ENCODE peak calls at places on chromosome 3, in six cellular contexts. B is neural progenitor cell, P is GM12864, A is cardiac muscle cell, Z is coronary artery, K is right atrium auricular region. W is an unnamed sample.

GRCh38 chr3:159560214-159561004 is 428.2 kb upstream of the IL12A start:
- DNase-seq in B (peak; percentile 49), P (no peak), A (no peak), Z (no peak), K (no peak), W (no peak)

GRCh38 chr3:13207578-13207922 is 134.3 kb upstream of the IQSEC1 start:
- DNase-seq in B (no peak), P (no peak), A (no peak), Z (no peak), K (no peak), W (no peak)

GRCh38 chr3:67605377-67605776 is 49.0 kb downstream of the SUCLG2 start:
- DNase-seq in B (no peak), P (no peak), A (peak; percentile 74), Z (no peak), K (no peak), W (peak; percentile 57)

GRCh38 chr3:150922611-150923010 is 17.4 kb upstream of the MINDY4B start:
- DNase-seq in B (peak; percentile 49), P (no peak), A (peak; percentile 22), Z (no peak), K (no peak), W (no peak)

GRCh38 chr3:196757876-196758739 is 18.5 kb downstream of the PAK2 start:
- DNase-seq in B (no peak), P (no peak), A (peak; percentile 71), Z (no peak), K (no peak), W (no peak)

GRCh38 chr3:64108281-64108680 is 85.0 kb upstream of the PSMD6 start:
- DNase-seq in B (no peak), P (no peak), A (no peak), Z (no peak), K (no peak), W (no peak)

GRCh38 chr3:13550257-13550693 is 1.4 kb downstream of the FBLN2 start:
- DNase-seq in B (no peak), P (no peak), A (no peak), Z (no peak), K (no peak), W (no peak)

GRCh38 chr3:117499189-117499870 is 789.8 kb downstream of the TUSC7 start:
- DNase-seq in B (no peak), P (no peak), A (no peak), Z (no peak), K (no peak), W (no peak)

GRCh38 chr3:10480871-10481378 is 24.5 kb downstream of the ATP2B2 start:
- DNase-seq in B (no peak), P (no peak), A (no peak), Z (no peak), K (no peak), W (no peak)

GRCh38 chr3:58471025-58471887 is 20.6 kb upstream of the KCTD6 start:
- DNase-seq in B (peak; percentile 31), P (no peak), A (peak; percentile 93), Z (no peak), K (no peak), W (peak; percentile 74)

GRCh38 chr3:16448691-16449090 is 64.8 kb downstream of the RFTN1 start:
- DNase-seq in B (no peak), P (no peak), A (peak; percentile 89), Z (peak; percentile 83), K (peak; percentile 87), W (peak; percentile 88)

GRCh38 chr3:175605851-175606250 is 746.7 kb downstream of the NAALADL2 start:
- DNase-seq in B (peak; percentile 71), P (no peak), A (peak; percentile 10), Z (no peak), K (no peak), W (no peak)

GRCh38 chr3:178492496-178492895 is 43.7 kb upstream of the KCNMB2 start:
- DNase-seq in B (no peak), P (no peak), A (no peak), Z (no peak), K (no peak), W (no peak)

GRCh38 chr3:16370872-16371740 is 106.1 kb downstream of the OXNAD1 start:
- DNase-seq in B (no peak), P (no peak), A (no peak), Z (no peak), K (no peak), W (no peak)

GRCh38 chr3:197533396-197534347 is 22.1 kb downstream of the BDH1 start:
- DNase-seq in B (no peak), P (no peak), A (peak; percentile 22), Z (no peak), K (no peak), W (peak; percentile 57)

GRCh38 chr3:140276698-140277097 is 341.7 kb downstream of the CLSTN2 start:
- DNase-seq in B (peak; percentile 60), P (peak; percentile 1), A (peak; percentile 35), Z (no peak), K (no peak), W (no peak)

GRCh38 chr3:78116874-78117273 is 1077.0 kb downstream of the ROBO2 start:
- DNase-seq in B (no peak), P (no peak), A (peak; percentile 32), Z (no peak), K (no peak), W (peak; percentile 44)

GRCh38 chr3:24288538-24289236 is 206.0 kb downstream of the THRB start:
- DNase-seq in B (no peak), P (no peak), A (peak; percentile 60), Z (no peak), K (no peak), W (no peak)

GRCh38 chr3:50525987-50526386 is 22.6 kb upstream of the CACNA2D2 start:
- DNase-seq in B (peak; percentile 87), P (no peak), A (peak; percentile 57), Z (no peak), K (no peak), W (no peak)

GRCh38 chr3:60323651-60324050 is 927.6 kb downstream of the FHIT start:
- DNase-seq in B (peak; percentile 32), P (no peak), A (no peak), Z (no peak), K (no peak), W (no peak)

GRCh38 chr3:60322334-60322856 is 928.9 kb downstream of the FHIT start:
- DNase-seq in B (no peak), P (no peak), A (no peak), Z (no peak), K (no peak), W (no peak)

GRCh38 chr3:60319179-60319858 is 931.9 kb downstream of the FHIT start:
- DNase-seq in B (no peak), P (no peak), A (no peak), Z (no peak), K (no peak), W (no peak)

GRCh38 chr3:60325610-60326181 is 925.6 kb downstream of the FHIT start:
- DNase-seq in B (no peak), P (no peak), A (peak; percentile 52), Z (no peak), K (no peak), W (no peak)

DNA sequence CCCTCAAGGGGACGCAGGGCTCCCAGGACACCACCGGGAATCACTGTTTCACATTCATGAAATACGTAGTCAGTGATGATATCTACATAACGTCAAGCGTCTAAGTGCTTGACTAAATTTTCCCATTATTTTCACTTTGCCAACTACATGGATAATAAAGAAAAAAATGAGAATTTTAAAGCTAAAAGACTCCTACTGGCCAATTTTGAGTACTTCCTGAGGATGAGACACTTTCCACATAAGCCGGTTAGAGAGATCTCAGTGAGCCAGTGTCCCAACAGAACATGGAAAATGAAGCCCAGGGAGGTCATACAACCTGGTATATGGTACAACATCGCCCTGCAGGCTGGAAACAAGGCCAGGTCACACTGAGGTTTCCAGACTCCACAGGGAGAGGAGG is 928.1 kb downstream of the FHIT start:
- DNase-seq in B (no peak), P (no peak), A (no peak), Z (no peak), K (no peak), W (no peak)
- TF ChIP-seq CTCF in B (no peak), P (no peak), A (no peak), Z (no peak), K (no peak), W (no peak)

DNA sequence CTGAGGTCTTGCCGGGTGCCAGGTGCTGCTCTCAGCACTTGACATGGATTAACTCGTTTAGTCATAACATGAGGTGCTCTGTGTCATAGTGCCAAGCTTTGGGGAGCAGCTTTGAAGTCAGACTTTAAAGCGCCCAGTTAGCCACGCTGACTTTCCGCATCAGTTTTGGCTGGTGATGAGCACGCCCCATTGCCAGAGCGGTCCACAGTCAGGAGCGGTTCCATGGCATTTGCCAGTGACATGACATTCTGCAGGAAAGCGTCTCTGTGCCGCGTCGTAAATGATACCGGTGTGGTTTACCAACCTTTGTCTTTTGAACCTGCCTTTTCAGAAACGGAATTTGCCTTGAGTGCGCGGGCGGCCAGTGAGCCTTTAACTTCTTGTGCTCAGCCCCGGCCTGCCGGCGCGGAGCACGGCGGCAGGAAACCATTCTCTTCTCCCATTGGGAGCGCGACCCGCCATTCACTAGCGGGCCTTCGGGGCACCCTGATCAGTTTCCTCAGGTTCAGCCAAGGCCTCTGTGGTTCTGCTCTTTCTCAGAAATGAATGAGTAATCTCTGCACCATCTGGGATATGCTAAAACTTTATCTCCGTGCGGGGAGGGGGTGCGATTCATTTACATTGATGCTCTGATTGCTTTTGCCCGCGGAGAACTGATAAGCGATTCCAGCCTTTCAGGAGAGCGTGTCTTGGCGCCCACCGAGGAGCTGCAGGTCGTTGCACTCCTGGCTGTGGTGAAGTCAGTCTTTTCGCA is 1.7 kb upstream of the SLC2A2 start:
- DNase-seq in B (peak; percentile 56), P (no peak), A (peak; percentile 92), Z (no peak), K (no peak), W (peak; percentile 65)
- H3K4me3 ChIP-seq in B (peak overlapping the region; percentile 5), P (no peak overlapping the region), A (peak overlapping the region; percentile 0), Z (peak overlapping the region; percentile 71), K (peak overlapping the region; percentile 15), W (peak overlapping the region; percentile 38)

GRCh38 chr3:43738305-43738704 is 47.6 kb downstream of the ABHD5 start:
- DNase-seq in B (no peak), P (no peak), A (no peak), Z (no peak), K (no peak), W (no peak)
- TF ChIP-seq CTCF in B (no peak), P (no peak), A (no peak), Z (no peak), K (no peak), W (no peak)

GRCh38 chr3:157514371-157514919 is 11.2 kb upstream of the VEPH1 start:
- DNase-seq in B (no peak), P (no peak), A (no peak), Z (no peak), K (no peak), W (no peak)
- H3K4me3 ChIP-seq in B (no peak overlapping the region), P (no peak overlapping the region), A (no peak overlapping the region), Z (no peak overlapping the region), K (no peak overlapping the region), W (no peak overlapping the region)

DNA sequence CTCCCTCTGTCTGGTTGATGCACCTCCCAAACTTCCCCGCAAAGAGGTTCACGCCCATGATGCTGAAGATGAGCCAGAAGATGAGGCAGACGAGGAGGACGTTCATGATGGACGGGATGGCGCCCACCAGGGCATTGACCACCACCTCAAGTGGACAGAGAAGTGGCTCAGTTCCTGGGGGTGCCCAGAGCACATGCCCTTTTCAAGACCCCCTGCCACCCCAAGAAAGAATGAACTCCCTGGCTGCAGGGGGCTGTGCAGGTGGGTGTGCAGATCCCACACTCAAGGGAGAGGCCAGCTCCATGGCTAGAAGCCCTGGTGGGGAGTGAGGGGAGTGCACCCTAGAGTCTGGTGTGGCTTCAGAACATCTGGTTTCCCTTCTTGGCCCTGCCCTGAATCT is 64.1 kb downstream of the EXOG start:
- DNase-seq in B (no peak), P (no peak), A (no peak), Z (peak; percentile 53), K (no peak), W (no peak)
- TF ChIP-seq CTCF in B (no peak), P (peak; percentile 56), A (no peak), Z (no peak), K (no peak), W (no peak)

GRCh38 chr3:156834962-156835535 is 8.9 kb downstream of the LEKR1 start:
- DNase-seq in B (no peak), P (no peak), A (no peak), Z (no peak), K (no peak), W (no peak)
- H3K4me3 ChIP-seq in B (no peak overlapping the region), P (no peak overlapping the region), A (no peak overlapping the region), Z (no peak overlapping the region), K (no peak overlapping the region), W (no peak overlapping the region)

W was measured in AG09309.